ENCODE peak calls at places on chromosomes 2 and 18, in six cellular contexts. Y is tibial nerve, E is breast epithelium, K is heart left ventricle, N is small intestine, G is aorta. O is an unnamed sample. For H3K9me3, the result is how much of the 10 kb centered on the place peaks cover.

GRCh38 chr18:21112140-21112473 is 494 bp upstream of the ROCK1 start:
- DNase-seq in Y (no peak), E (no peak), K (no peak), N (no peak), G (peak), O (no peak)

GRCh38 chr2:61439241-61440002 is 31.5 kb downstream of the USP34 start:
- DNase-seq in Y (no peak), E (no peak), K (peak), N (no peak), G (no peak), O (no peak)

GRCh38 chr2:177143444-177143843 is 69.2 kb upstream of the HNRNPA3 start:
- DNase-seq in Y (no peak), E (no peak), K (no peak), N (no peak), G (no peak), O (no peak)

GRCh38 chr2:62687644-62688043 is 17.9 kb upstream of the EHBP1 start:
- DNase-seq in Y (no peak), E (no peak), K (no peak), N (no peak), G (no peak), O (no peak)

GRCh38 chr2:189545424-189545823 is 35.2 kb downstream of the SLC40A1 start:
- DNase-seq in Y (no peak), E (no peak), K (no peak), N (no peak), G (no peak), O (no peak)

GRCh38 chr2:65754219-65754618 is 321.8 kb upstream of the SPRED2 start:
- DNase-seq in Y (no peak), E (no peak), K (no peak), N (no peak), G (no peak), O (no peak)

GRCh38 chr2:98027955-98028593 is 32.3 kb upstream of the TMEM131 start:
- DNase-seq in Y (no peak), E (no peak), K (no peak), N (no peak), G (no peak), O (no peak)

GRCh38 chr18:12408247-12408869 is 629 bp downstream of the PRELID3A start:
- DNase-seq in Y (no peak), E (no peak), K (no peak), N (peak), G (no peak), O (no peak)

GRCh38 chr2:56770490-56770889 is 586.7 kb downstream of the CCDC85A start:
- DNase-seq in Y (no peak), E (no peak), K (no peak), N (no peak), G (no peak), O (no peak)

GRCh38 chr2:26569216-26570082 is 71.7 kb downstream of the CIB4 start:
- DNase-seq in Y (no peak), E (no peak), K (no peak), N (no peak), G (peak), O (no peak)

GRCh38 chr2:242011991-242012764 is 142.6 kb downstream of the RTP5 start:
- DNase-seq in Y (no peak), E (peak), K (no peak), N (no peak), G (peak), O (no peak)

GRCh38 chr2:212536385-212537310 is 2.0 kb downstream of the ERBB4 start:
- DNase-seq in Y (no peak), E (no peak), K (peak), N (no peak), G (peak), O (no peak)

GRCh38 chr2:52113338-52113737 is 1081.4 kb upstream of the NRXN1 start:
- DNase-seq in Y (no peak), E (no peak), K (no peak), N (no peak), G (no peak), O (no peak)

GRCh38 chr2:52117299-52117698 is 1085.4 kb upstream of the NRXN1 start:
- DNase-seq in Y (no peak), E (no peak), K (no peak), N (no peak), G (no peak), O (no peak)

GRCh38 chr2:52115750-52116149 is 1083.8 kb upstream of the NRXN1 start:
- DNase-seq in Y (no peak), E (no peak), K (no peak), N (no peak), G (no peak), O (no peak)

GRCh38 chr2:52107124-52107523 is 1075.2 kb upstream of the NRXN1 start:
- DNase-seq in Y (no peak), E (no peak), K (no peak), N (no peak), G (no peak), O (no peak)

DNA sequence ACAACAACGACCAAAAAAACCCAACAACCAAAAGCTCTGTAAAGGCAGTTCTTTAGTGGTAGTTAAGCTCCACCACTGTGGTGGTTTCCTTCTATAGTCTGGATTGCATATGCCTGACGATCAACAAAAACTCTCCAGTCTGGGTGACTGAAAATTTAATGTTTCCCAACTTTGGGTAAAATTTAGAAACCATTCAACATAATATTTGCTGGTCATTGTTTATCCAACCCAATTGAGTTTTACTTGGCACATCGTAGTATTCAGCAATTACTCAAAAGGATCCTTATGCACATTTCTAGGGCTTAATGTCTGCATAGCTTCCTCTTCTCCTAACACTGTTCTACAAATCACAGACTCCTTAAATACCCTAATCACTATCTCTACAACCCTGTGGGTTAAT is 1080.2 kb upstream of the NRXN1 start:
- DNase-seq in Y (no peak), E (no peak), K (no peak), N (no peak), G (no peak), O (no peak)
- H3K9me3 ChIP-seq in Y (under half), E (under half), K (under half), N (under half), G (under half), O (under half)

DNA sequence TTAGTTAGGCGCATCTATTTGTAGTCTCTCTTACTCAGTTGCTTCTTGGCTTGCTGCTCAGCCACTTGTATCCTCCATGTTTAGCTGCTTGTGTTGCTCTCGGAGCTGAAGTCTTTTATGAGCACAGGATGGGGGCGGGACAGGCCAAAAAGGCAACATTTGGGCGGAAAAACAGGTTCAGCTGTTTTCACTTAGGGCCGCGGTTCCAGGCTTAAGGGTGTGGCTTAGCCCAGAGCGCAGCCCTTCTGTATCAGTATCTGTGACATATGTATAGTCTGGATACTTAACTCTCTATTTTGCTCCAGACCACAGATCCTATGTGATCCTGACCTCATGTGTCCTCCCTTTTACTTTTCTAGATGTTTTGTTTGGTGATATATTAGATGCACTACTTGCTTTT is 763.5 kb downstream of the SUCLG1 start:
- DNase-seq in Y (no peak), E (no peak), K (no peak), N (no peak), G (no peak), O (no peak)
- H3K9me3 ChIP-seq in Y (under half), E (under half), K (under half), N (under half), G (under half), O (under half)

GRCh38 chr2:14642499-14642898 is 10.0 kb downstream of the LRATD1 start:
- DNase-seq in Y (no peak), E (no peak), K (no peak), N (no peak), G (no peak), O (no peak)

GRCh38 chr2:14650066-14650465 is 17.5 kb downstream of the LRATD1 start:
- DNase-seq in Y (no peak), E (no peak), K (no peak), N (no peak), G (no peak), O (no peak)

DNA sequence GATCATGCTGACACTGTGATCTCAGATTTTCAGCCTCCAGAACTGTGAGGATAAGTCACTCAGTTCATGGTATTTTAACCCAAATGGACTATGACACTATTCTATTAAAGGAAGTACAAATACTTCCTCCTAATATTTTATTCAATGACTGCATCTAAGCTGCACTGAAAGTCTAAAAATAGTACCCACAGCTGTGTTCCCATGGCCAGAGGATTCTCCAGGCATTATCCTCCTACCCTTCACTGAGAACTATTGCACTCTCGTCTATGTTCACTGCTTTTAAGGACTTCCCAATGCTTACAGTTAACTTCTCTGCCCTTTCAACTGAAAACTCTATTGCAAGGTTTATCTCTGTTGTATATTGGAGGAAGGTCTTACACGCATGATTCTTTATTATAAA is 15.2 kb downstream of the LRATD1 start:
- DNase-seq in Y (no peak), E (no peak), K (no peak), N (no peak), G (no peak), O (no peak)
- H3K9me3 ChIP-seq in Y (under half), E (under half), K (under half), N (under half), G (under half), O (under half)

GRCh38 chr2:586518-587370 is 90.5 kb downstream of the TMEM18 start:
- DNase-seq in Y (no peak), E (no peak), K (no peak), N (no peak), G (peak), O (no peak)

GRCh38 chr2:583666-584065 is 93.5 kb downstream of the TMEM18 start:
- DNase-seq in Y (no peak), E (no peak), K (no peak), N (no peak), G (no peak), O (no peak)

GRCh38 chr2:582792-583528 is 94.2 kb downstream of the TMEM18 start:
- DNase-seq in Y (no peak), E (no peak), K (no peak), N (no peak), G (no peak), O (no peak)

GRCh38 chr2:587371-587960 is 89.7 kb downstream of the TMEM18 start:
- DNase-seq in Y (no peak), E (no peak), K (no peak), N (no peak), G (peak), O (no peak)

GRCh38 chr2:584863-585823 is 92.1 kb downstream of the TMEM18 start:
- DNase-seq in Y (no peak), E (no peak), K (no peak), N (peak), G (peak), O (no peak)
- H3K9me3 ChIP-seq in Y (under half), E (under half), K (under half), N (under half), G (under half), O (under half)

GRCh38 chr2:204763974-204764703 is 218.9 kb downstream of the PARD3B start:
- DNase-seq in Y (no peak), E (no peak), K (no peak), N (no peak), G (no peak), O (no peak)
- H3K9me3 ChIP-seq in Y (under half), E (under half), K (under half), N (under half), G (under half), O (under half)